ENCODE peak calls at places on chromosomes 12 and 14, in eight cellular contexts. U is fibroblast of the conjunctiva; C is stimulated activated CD4-positive, alpha-beta T cell treated with anti-CD3 and anti-CD28 coated beads, Interleukin-4, amount 100 ng/mL, for 48 hours; V is GM04504; G is HCT116; K is activated CD4-positive, CD25-positive, alpha-beta regulatory T cell; Y is adrenal gland; N is cardiac fibroblast. M is an unnamed sample.

GRCh38 chr12:8844665-8845064 is 22.2 kb downstream of the A2ML1 start:
- DNase-seq in C (no peak), V (no peak), N (peak), Y (peak), K (no peak), U (no peak), G (no peak), M (no peak)

GRCh38 chr12:46811185-46811584 is 14.6 kb downstream of the SLC38A4 start:
- DNase-seq in V (no peak), C (no peak), K (no peak), G (no peak), N (no peak), Y (no peak), U (no peak), M (no peak)

GRCh38 chr12:2813573-2814185 is 1.2 kb downstream of the ITFG2 start:
- DNase-seq in N (peak), Y (no peak), U (peak), K (peak), C (peak), V (peak), G (peak), M (peak)

GRCh38 chr14:68598621-68599447 is 194.0 kb downstream of the ZFP36L1 start:
- DNase-seq in U (peak), V (no peak), K (no peak), G (peak), Y (peak), C (no peak), N (peak), M (peak)

GRCh38 chr12:53221203-53222076 is 10.6 kb downstream of the RARG start:
- DNase-seq in U (no peak), V (no peak), N (peak), Y (peak), C (no peak), K (no peak), G (no peak), M (peak)

GRCh38 chr12:45969084-45969483 is 21.3 kb downstream of the SCAF11 start:
- DNase-seq in U (no peak), V (no peak), N (no peak), G (no peak), K (no peak), C (no peak), Y (no peak), M (no peak)

GRCh38 chr12:120421701-120422100 is 16.2 kb upstream of the COX6A1 start:
- DNase-seq in C (no peak), N (no peak), G (no peak), V (no peak), K (no peak), Y (no peak), U (no peak), M (no peak)

GRCh38 chr12:43805149-43805856 is 814 bp downstream of the TWF1 start:
- DNase-seq in K (no peak), G (no peak), U (no peak), N (no peak), V (no peak), C (no peak), Y (no peak), M (no peak)

GRCh38 chr12:62438098-62438692 is 28.4 kb upstream of the MON2 start:
- DNase-seq in C (peak), G (peak), Y (peak), U (peak), N (peak), K (peak), V (peak), M (peak)

GRCh38 chr14:91398192-91398591 is 19.4 kb downstream of the CCDC88C start:
- DNase-seq in U (no peak), V (no peak), C (no peak), K (no peak), Y (no peak), G (no peak), N (no peak), M (no peak)

GRCh38 chr12:92558241-92558773 is 144.5 kb upstream of the PLEKHG7 start:
- DNase-seq in K (no peak), G (no peak), Y (no peak), N (no peak), C (no peak), V (no peak), U (no peak), M (no peak)

GRCh38 chr12:105721051-105721825 is 390.7 kb downstream of the C12orf75 start:
- DNase-seq in G (no peak), Y (no peak), N (no peak), U (no peak), C (no peak), V (no peak), K (no peak), M (no peak)

GRCh38 chr14:61973981-61974380 is 211.8 kb downstream of the SNAPC1 start:
- DNase-seq in Y (no peak), U (no peak), N (peak), V (no peak), K (no peak), G (no peak), C (no peak), M (peak)

GRCh38 chr14:24339284-24340151 is at the start of gene RIPK3:
- DNase-seq in N (no peak), V (no peak), U (no peak), K (peak), G (no peak), C (peak), Y (no peak), M (no peak)

GRCh38 chr14:48350971-48351370 is 675.6 kb upstream of the MDGA2 start:
- DNase-seq in V (no peak), Y (no peak), U (no peak), C (no peak), G (no peak), K (no peak), N (no peak), M (no peak)

M was measured in HCEC 1CT.